ENCODE peak calls at places on chromosomes 7 and 10, in four cellular contexts. N is right lobe of liver; Y is CD8-positive, alpha-beta T cell; M is Caco-2. Q is an unnamed sample.

GRCh38 chr7:134435161-134435920 is 23.6 kb downstream of the AKR1B1 start:
- DNase-seq in N (no peak), Y (no peak), M (no peak), Q (no peak)

GRCh38 chr10:124543971-124544370 is 82.3 kb downstream of the LHPP start:
- DNase-seq in N (no peak), Y (no peak), M (no peak), Q (no peak)

GRCh38 chr7:116784647-116785046 is 77.7 kb upstream of the CAPZA2 start:
- DNase-seq in N (no peak), Y (no peak), M (no peak), Q (no peak)

GRCh38 chr7:147412782-147413186 is 1177.8 kb upstream of the C7orf33 start:
- DNase-seq in N (no peak), Y (no peak), M (no peak), Q (no peak)

GRCh38 chr7:17109017-17109416 is 189.4 kb upstream of the AHR start:
- DNase-seq in N (no peak), Y (no peak), M (no peak), Q (no peak)

GRCh38 chr7:45662540-45663166 is 88.5 kb downstream of the ADCY1 start:
- DNase-seq in N (no peak), Y (no peak), M (no peak), Q (no peak)

GRCh38 chr7:30930621-30931020 is 19.0 kb downstream of the AQP1 start:
- DNase-seq in N (no peak), Y (no peak), M (no peak), Q (no peak)

GRCh38 chr7:151091431-151091830 is 5.2 kb downstream of the AGAP3 start:
- DNase-seq in N (no peak), Y (no peak), M (peak), Q (no peak)

GRCh38 chr10:112269266-112269665 is 13.9 kb upstream of the TECTB start:
- DNase-seq in N (no peak), Y (no peak), M (no peak), Q (no peak)

DNA sequence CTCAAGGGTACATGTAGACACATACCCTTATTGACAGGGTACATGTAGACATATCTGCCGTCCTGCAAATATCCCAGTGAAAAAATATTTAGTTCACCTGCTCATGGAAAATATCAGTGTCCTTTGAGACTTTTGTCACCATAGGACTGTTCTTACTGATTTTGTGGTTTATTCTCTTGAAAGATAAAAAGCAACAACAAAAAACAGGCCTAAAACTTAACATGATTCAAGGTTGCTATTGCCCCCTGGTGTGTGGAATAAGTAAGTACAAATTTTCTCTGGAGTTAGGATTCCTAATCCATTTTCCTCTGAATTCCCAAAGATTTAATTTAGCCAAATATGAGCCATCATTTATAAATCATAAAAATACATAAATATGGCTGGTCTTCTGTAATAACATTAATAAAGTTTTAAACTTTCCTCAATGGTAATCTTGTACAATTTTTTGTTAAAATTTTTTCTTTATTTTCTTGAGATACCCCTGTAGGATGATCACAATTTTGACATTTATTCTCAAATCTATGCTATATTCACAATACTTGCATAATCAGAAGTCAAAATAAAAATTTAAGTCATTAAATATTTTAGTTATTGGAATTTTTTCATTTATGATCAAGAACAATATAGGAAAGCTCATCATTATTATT is 741.4 kb upstream of the POT1 start:
- DNase-seq in N (no peak), Y (no peak), M (no peak), Q (no peak)
- TF ChIP-seq CTCF in N (peak), Y (no peak), M (peak), Q (no peak)

DNA sequence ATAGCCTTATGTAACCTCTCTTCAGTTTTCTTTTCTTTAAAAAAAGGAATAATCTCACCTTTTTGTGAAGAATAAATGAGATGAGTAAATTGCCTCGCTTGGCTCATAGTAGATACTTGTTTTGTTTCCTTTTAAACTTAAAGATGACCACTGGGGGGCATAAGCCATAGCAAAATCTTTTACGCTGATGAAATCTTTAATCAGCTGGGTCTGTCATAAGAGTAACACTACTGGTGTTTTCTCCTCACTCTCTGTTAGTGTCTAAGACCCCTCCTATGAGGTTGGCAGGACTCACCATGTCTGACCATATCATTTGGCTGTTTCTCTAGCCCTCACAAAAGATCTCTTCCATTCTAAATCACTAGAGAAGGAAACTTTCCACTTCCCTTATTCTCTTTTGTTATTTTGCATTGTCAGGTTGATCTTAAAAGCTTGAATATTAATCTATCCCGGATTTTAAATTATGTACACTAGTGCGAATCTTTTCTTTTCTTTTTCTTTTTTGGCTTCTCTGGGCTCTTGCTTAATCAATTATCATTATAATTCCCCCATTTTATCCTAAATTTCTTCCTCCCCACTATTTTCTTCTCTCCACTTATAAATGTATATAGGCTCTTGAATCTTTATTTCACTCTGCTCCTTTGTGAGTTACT is 12.5 kb downstream of the STAG3 start:
- DNase-seq in N (no peak), Y (no peak), M (no peak), Q (peak)
- TF ChIP-seq CTCF in N (peak), Y (peak), M (peak), Q (no peak)

GRCh38 chr10:48884337-48885045 is 55.1 kb downstream of the LRRC18 start:
- DNase-seq in N (no peak), Y (no peak), M (no peak), Q (no peak)
- TF ChIP-seq CTCF in N (no peak), Y (no peak), M (no peak), Q (no peak)

DNA sequence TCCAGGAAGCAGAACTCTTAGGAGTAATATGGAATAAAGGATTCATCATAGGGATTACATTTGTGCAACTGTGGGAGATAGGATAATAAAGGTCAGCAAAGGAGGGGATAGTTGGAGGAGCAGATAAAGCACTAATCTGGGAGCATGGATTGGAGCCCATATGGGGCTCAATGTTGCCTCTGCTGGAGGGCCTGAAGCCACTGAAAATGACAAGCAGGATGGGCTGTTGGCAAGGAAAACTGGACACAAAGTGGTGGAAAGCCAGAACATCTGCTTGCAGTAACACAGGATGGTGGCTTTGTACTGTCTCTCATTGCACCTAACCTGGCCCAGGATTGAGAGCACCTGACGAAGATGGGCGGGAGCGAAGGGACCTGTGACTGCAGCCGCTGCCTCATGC is 15.0 kb upstream of the COMMD3 start:
- DNase-seq in N (no peak), Y (no peak), M (no peak), Q (no peak)
- TF ChIP-seq CTCF in N (no peak), Y (no peak), M (no peak), Q (no peak)

Q was measured in GM20000.